ENCODE peak calls at places on chromosomes 5 and 9, in seven cellular contexts. P is DMS 273 treated with DMSO at 0.1 percent for 48 hours, M is Peyer's patch, R is NB4, V is NCI-H2029, Z is iris pigment epithelial cell, N is lower lobe of right lung. O is an unnamed sample.

GRCh38 chr5:172455511-172456061 is 1.3 kb upstream of the SH3PXD2B start:
- DNase-seq in P (peak), M (no peak), N (no peak), Z (peak), V (no peak), R (no peak), O (no peak)

GRCh38 chr5:96150007-96150406 is 188.4 kb upstream of the ELL2 start:
- DNase-seq in Z (no peak), N (no peak), V (no peak), P (no peak), M (no peak), R (no peak), O (no peak)

GRCh38 chr5:5198111-5198510 is 58.0 kb downstream of the ADAMTS16 start:
- DNase-seq in P (no peak), N (no peak), Z (no peak), M (no peak), R (no peak), V (no peak), O (no peak)

GRCh38 chr9:36818242-36818938 is 215.7 kb downstream of the PAX5 start:
- DNase-seq in M (no peak), R (no peak), N (no peak), P (no peak), V (no peak), Z (no peak), O (no peak)

GRCh38 chr9:113593682-113594281 is 130.3 kb downstream of the RGS3 start:
- DNase-seq in P (peak), M (peak), V (no peak), Z (peak), N (peak), R (peak), O (no peak)

GRCh38 chr9:2285411-2285810 is 270.3 kb downstream of the SMARCA2 start:
- DNase-seq in V (no peak), Z (no peak), R (no peak), N (no peak), M (no peak), P (no peak), O (no peak)

GRCh38 chr5:171776747-171777419 is 8.7 kb upstream of the SMIM23 start:
- DNase-seq in N (no peak), M (no peak), P (no peak), Z (no peak), V (no peak), R (no peak), O (no peak)

GRCh38 chr9:79220666-79221065 is 351.1 kb upstream of the TLE4 start:
- DNase-seq in V (no peak), R (no peak), M (no peak), Z (peak), P (no peak), N (no peak), O (no peak)

GRCh38 chr9:82560457-82560904 is 502.5 kb downstream of the RASEF start:
- DNase-seq in Z (no peak), M (no peak), P (no peak), V (peak), N (peak), R (no peak), O (no peak)

O was measured in AML-193.